ENCODE peak calls at places on chromosomes 4 and X, in eight cellular contexts. One of them, this sample, is unnamed.
A peak's percentile ranks its signal among the peaks of the same experiment; 100 is the strongest.

GRCh38 chr4:141220655-141221605 is at the start of gene ZNF330:
- DNase-seq in ascending aorta: peak; percentile 36
- DNase-seq in cardiac fibroblast: peak; percentile 94
- DNase-seq in NCI-H460: peak; percentile 81
- DNase-seq in NCI-H1092 treated with DMSO at 0.1 percent for 48 hours: peak; percentile 80
- DNase-seq in upper lobe of left lung: peak; percentile 90
- DNase-seq in stimulated activated CD8-positive, alpha-beta memory T cell treated with anti-CD3 and anti-CD28 coated beads, Interleukin-7, amount 100 ng/mL, for 1 hour: peak; percentile 88
- DNase-seq in sciatic nerve: peak; percentile 98
- DNase-seq in this sample: peak; percentile 37

GRCh38 chr4:183984561-183984960 is 79.5 kb downstream of the STOX2 start:
- DNase-seq in ascending aorta: no peak
- DNase-seq in cardiac fibroblast: no peak
- DNase-seq in NCI-H460: no peak
- DNase-seq in NCI-H1092 treated with DMSO at 0.1 percent for 48 hours: no peak
- DNase-seq in upper lobe of left lung: no peak
- DNase-seq in stimulated activated CD8-positive, alpha-beta memory T cell treated with anti-CD3 and anti-CD28 coated beads, Interleukin-7, amount 100 ng/mL, for 1 hour: no peak
- DNase-seq in sciatic nerve: no peak
- DNase-seq in this sample: no peak

GRCh38 chr4:186854256-186854655 is 130.6 kb upstream of the FAT1 start:
- DNase-seq in ascending aorta: no peak
- DNase-seq in cardiac fibroblast: no peak
- DNase-seq in NCI-H460: no peak
- DNase-seq in NCI-H1092 treated with DMSO at 0.1 percent for 48 hours: no peak
- DNase-seq in upper lobe of left lung: no peak
- DNase-seq in stimulated activated CD8-positive, alpha-beta memory T cell treated with anti-CD3 and anti-CD28 coated beads, Interleukin-7, amount 100 ng/mL, for 1 hour: no peak
- DNase-seq in sciatic nerve: no peak
- DNase-seq in this sample: no peak

GRCh38 chr4:165477799-165478198 is 99.0 kb downstream of the CPE start:
- DNase-seq in ascending aorta: no peak
- DNase-seq in cardiac fibroblast: no peak
- DNase-seq in NCI-H460: no peak
- DNase-seq in NCI-H1092 treated with DMSO at 0.1 percent for 48 hours: no peak
- DNase-seq in upper lobe of left lung: no peak
- DNase-seq in stimulated activated CD8-positive, alpha-beta memory T cell treated with anti-CD3 and anti-CD28 coated beads, Interleukin-7, amount 100 ng/mL, for 1 hour: no peak
- DNase-seq in sciatic nerve: no peak
- DNase-seq in this sample: no peak

GRCh38 chr4:76665721-76666120 is 230.7 kb downstream of the SHROOM3 start:
- DNase-seq in ascending aorta: no peak
- DNase-seq in cardiac fibroblast: no peak
- DNase-seq in NCI-H460: no peak
- DNase-seq in NCI-H1092 treated with DMSO at 0.1 percent for 48 hours: no peak
- DNase-seq in upper lobe of left lung: no peak
- DNase-seq in stimulated activated CD8-positive, alpha-beta memory T cell treated with anti-CD3 and anti-CD28 coated beads, Interleukin-7, amount 100 ng/mL, for 1 hour: no peak
- DNase-seq in sciatic nerve: no peak
- DNase-seq in this sample: no peak

GRCh38 chr4:184792950-184793555 is 32.7 kb downstream of the ACSL1 start:
- DNase-seq in ascending aorta: no peak
- DNase-seq in cardiac fibroblast: peak; percentile 97
- DNase-seq in NCI-H460: no peak
- DNase-seq in NCI-H1092 treated with DMSO at 0.1 percent for 48 hours: no peak
- DNase-seq in upper lobe of left lung: peak; percentile 85
- DNase-seq in stimulated activated CD8-positive, alpha-beta memory T cell treated with anti-CD3 and anti-CD28 coated beads, Interleukin-7, amount 100 ng/mL, for 1 hour: no peak
- DNase-seq in sciatic nerve: no peak
- DNase-seq in this sample: peak; percentile 99

GRCh38 chrX:148695362-148695761 is 194.9 kb downstream of the AFF2 start:
- DNase-seq in ascending aorta: no peak
- DNase-seq in cardiac fibroblast: no peak
- DNase-seq in NCI-H460: no peak
- DNase-seq in NCI-H1092 treated with DMSO at 0.1 percent for 48 hours: no peak
- DNase-seq in upper lobe of left lung: no peak
- DNase-seq in stimulated activated CD8-positive, alpha-beta memory T cell treated with anti-CD3 and anti-CD28 coated beads, Interleukin-7, amount 100 ng/mL, for 1 hour: no peak
- DNase-seq in sciatic nerve: no peak
- DNase-seq in this sample: no peak

GRCh38 chr4:145501051-145501660 is 19.5 kb downstream of the SMAD1 start:
- DNase-seq in ascending aorta: no peak
- DNase-seq in cardiac fibroblast: no peak
- DNase-seq in NCI-H460: no peak
- DNase-seq in NCI-H1092 treated with DMSO at 0.1 percent for 48 hours: no peak
- DNase-seq in upper lobe of left lung: no peak
- DNase-seq in stimulated activated CD8-positive, alpha-beta memory T cell treated with anti-CD3 and anti-CD28 coated beads, Interleukin-7, amount 100 ng/mL, for 1 hour: no peak
- DNase-seq in sciatic nerve: no peak
- DNase-seq in this sample: no peak

GRCh38 chr4:41890085-41890484 is 45.1 kb upstream of the TMEM33 start:
- DNase-seq in ascending aorta: no peak
- DNase-seq in cardiac fibroblast: no peak
- DNase-seq in NCI-H460: no peak
- DNase-seq in NCI-H1092 treated with DMSO at 0.1 percent for 48 hours: no peak
- DNase-seq in upper lobe of left lung: no peak
- DNase-seq in stimulated activated CD8-positive, alpha-beta memory T cell treated with anti-CD3 and anti-CD28 coated beads, Interleukin-7, amount 100 ng/mL, for 1 hour: no peak
- DNase-seq in sciatic nerve: no peak
- DNase-seq in this sample: no peak

GRCh38 chr4:94390804-94391410 is 48.3 kb upstream of the HPGDS start:
- DNase-seq in ascending aorta: no peak
- DNase-seq in cardiac fibroblast: peak; percentile 42
- DNase-seq in NCI-H460: no peak
- DNase-seq in NCI-H1092 treated with DMSO at 0.1 percent for 48 hours: peak; percentile 1
- DNase-seq in upper lobe of left lung: no peak
- DNase-seq in stimulated activated CD8-positive, alpha-beta memory T cell treated with anti-CD3 and anti-CD28 coated beads, Interleukin-7, amount 100 ng/mL, for 1 hour: no peak
- DNase-seq in sciatic nerve: no peak
- DNase-seq in this sample: no peak

GRCh38 chr4:147707892-147708672 is 23.8 kb upstream of the ARHGAP10 start:
- DNase-seq in ascending aorta: no peak
- DNase-seq in cardiac fibroblast: peak; percentile 69
- DNase-seq in NCI-H460: peak; percentile 41
- DNase-seq in NCI-H1092 treated with DMSO at 0.1 percent for 48 hours: peak; percentile 42
- DNase-seq in upper lobe of left lung: peak; percentile 54
- DNase-seq in stimulated activated CD8-positive, alpha-beta memory T cell treated with anti-CD3 and anti-CD28 coated beads, Interleukin-7, amount 100 ng/mL, for 1 hour: peak; percentile 31
- DNase-seq in sciatic nerve: peak; percentile 71
- DNase-seq in this sample: no peak

GRCh38 chr4:182835006-182835740 is 82.0 kb downstream of the DCTD start:
- DNase-seq in ascending aorta: no peak
- DNase-seq in cardiac fibroblast: no peak
- DNase-seq in NCI-H460: no peak
- DNase-seq in NCI-H1092 treated with DMSO at 0.1 percent for 48 hours: no peak
- DNase-seq in upper lobe of left lung: no peak
- DNase-seq in stimulated activated CD8-positive, alpha-beta memory T cell treated with anti-CD3 and anti-CD28 coated beads, Interleukin-7, amount 100 ng/mL, for 1 hour: no peak
- DNase-seq in sciatic nerve: no peak
- DNase-seq in this sample: no peak

GRCh38 chr4:175499735-175500352 is 312.2 kb downstream of the GPM6A start:
- DNase-seq in ascending aorta: no peak
- DNase-seq in cardiac fibroblast: no peak
- DNase-seq in NCI-H460: no peak
- DNase-seq in NCI-H1092 treated with DMSO at 0.1 percent for 48 hours: no peak
- DNase-seq in upper lobe of left lung: no peak
- DNase-seq in stimulated activated CD8-positive, alpha-beta memory T cell treated with anti-CD3 and anti-CD28 coated beads, Interleukin-7, amount 100 ng/mL, for 1 hour: no peak
- DNase-seq in sciatic nerve: no peak
- DNase-seq in this sample: no peak

GRCh38 chr4:145538636-145539035 is 57.0 kb downstream of the SMAD1 start:
- DNase-seq in ascending aorta: no peak
- DNase-seq in cardiac fibroblast: no peak
- DNase-seq in NCI-H460: no peak
- DNase-seq in NCI-H1092 treated with DMSO at 0.1 percent for 48 hours: no peak
- DNase-seq in upper lobe of left lung: no peak
- DNase-seq in stimulated activated CD8-positive, alpha-beta memory T cell treated with anti-CD3 and anti-CD28 coated beads, Interleukin-7, amount 100 ng/mL, for 1 hour: no peak
- DNase-seq in sciatic nerve: no peak
- DNase-seq in this sample: no peak

GRCh38 chrX:153430796-153431195 is 15.1 kb downstream of the TREX2 start:
- DNase-seq in ascending aorta: no peak
- DNase-seq in cardiac fibroblast: no peak
- DNase-seq in NCI-H460: no peak
- DNase-seq in NCI-H1092 treated with DMSO at 0.1 percent for 48 hours: no peak
- DNase-seq in upper lobe of left lung: no peak
- DNase-seq in stimulated activated CD8-positive, alpha-beta memory T cell treated with anti-CD3 and anti-CD28 coated beads, Interleukin-7, amount 100 ng/mL, for 1 hour: no peak
- DNase-seq in sciatic nerve: no peak
- DNase-seq in this sample: no peak

GRCh38 chrX:129566081-129566480 is 26.0 kb downstream of the OCRL start:
- DNase-seq in ascending aorta: no peak
- DNase-seq in cardiac fibroblast: no peak
- DNase-seq in NCI-H460: no peak
- DNase-seq in NCI-H1092 treated with DMSO at 0.1 percent for 48 hours: no peak
- DNase-seq in upper lobe of left lung: no peak
- DNase-seq in stimulated activated CD8-positive, alpha-beta memory T cell treated with anti-CD3 and anti-CD28 coated beads, Interleukin-7, amount 100 ng/mL, for 1 hour: no peak
- DNase-seq in sciatic nerve: no peak
- DNase-seq in this sample: no peak

GRCh38 chrX:25275159-25275558 is 259.4 kb upstream of the ARX start:
- DNase-seq in ascending aorta: no peak
- DNase-seq in cardiac fibroblast: no peak
- DNase-seq in NCI-H460: no peak
- DNase-seq in NCI-H1092 treated with DMSO at 0.1 percent for 48 hours: no peak
- DNase-seq in upper lobe of left lung: no peak
- DNase-seq in stimulated activated CD8-positive, alpha-beta memory T cell treated with anti-CD3 and anti-CD28 coated beads, Interleukin-7, amount 100 ng/mL, for 1 hour: no peak
- DNase-seq in sciatic nerve: no peak
- DNase-seq in this sample: no peak

GRCh38 chr4:96677499-96677898 is 837.6 kb downstream of the PDHA2 start:
- DNase-seq in ascending aorta: no peak
- DNase-seq in cardiac fibroblast: peak; percentile 39
- DNase-seq in NCI-H460: peak; percentile 8
- DNase-seq in NCI-H1092 treated with DMSO at 0.1 percent for 48 hours: no peak
- DNase-seq in upper lobe of left lung: no peak
- DNase-seq in stimulated activated CD8-positive, alpha-beta memory T cell treated with anti-CD3 and anti-CD28 coated beads, Interleukin-7, amount 100 ng/mL, for 1 hour: no peak
- DNase-seq in sciatic nerve: no peak
- DNase-seq in this sample: peak; percentile 5

GRCh38 chr4:185587444-185588161 is 52.3 kb upstream of the PDLIM3 start:
- DNase-seq in ascending aorta: no peak
- DNase-seq in cardiac fibroblast: no peak
- DNase-seq in NCI-H460: no peak
- DNase-seq in NCI-H1092 treated with DMSO at 0.1 percent for 48 hours: no peak
- DNase-seq in upper lobe of left lung: no peak
- DNase-seq in stimulated activated CD8-positive, alpha-beta memory T cell treated with anti-CD3 and anti-CD28 coated beads, Interleukin-7, amount 100 ng/mL, for 1 hour: peak; percentile 31
- DNase-seq in sciatic nerve: no peak
- DNase-seq in this sample: no peak

GRCh38 chrX:154313147-154313546 is 17.6 kb downstream of the TKTL1 start:
- DNase-seq in ascending aorta: no peak
- DNase-seq in cardiac fibroblast: no peak
- DNase-seq in NCI-H460: no peak
- DNase-seq in NCI-H1092 treated with DMSO at 0.1 percent for 48 hours: no peak
- DNase-seq in upper lobe of left lung: no peak
- DNase-seq in stimulated activated CD8-positive, alpha-beta memory T cell treated with anti-CD3 and anti-CD28 coated beads, Interleukin-7, amount 100 ng/mL, for 1 hour: no peak
- DNase-seq in sciatic nerve: no peak
- DNase-seq in this sample: no peak

GRCh38 chr4:94726524-94727123 is 31.1 kb upstream of the BMPR1B start:
- DNase-seq in ascending aorta: no peak
- DNase-seq in cardiac fibroblast: no peak
- DNase-seq in NCI-H460: no peak
- DNase-seq in NCI-H1092 treated with DMSO at 0.1 percent for 48 hours: no peak
- DNase-seq in upper lobe of left lung: no peak
- DNase-seq in stimulated activated CD8-positive, alpha-beta memory T cell treated with anti-CD3 and anti-CD28 coated beads, Interleukin-7, amount 100 ng/mL, for 1 hour: no peak
- DNase-seq in sciatic nerve: no peak
- DNase-seq in this sample: no peak

GRCh38 chr4:94348705-94349104 is 6.1 kb upstream of the HPGDS start:
- DNase-seq in ascending aorta: no peak
- DNase-seq in cardiac fibroblast: no peak
- DNase-seq in NCI-H460: no peak
- DNase-seq in NCI-H1092 treated with DMSO at 0.1 percent for 48 hours: no peak
- DNase-seq in upper lobe of left lung: no peak
- DNase-seq in stimulated activated CD8-positive, alpha-beta memory T cell treated with anti-CD3 and anti-CD28 coated beads, Interleukin-7, amount 100 ng/mL, for 1 hour: no peak
- DNase-seq in sciatic nerve: no peak
- DNase-seq in this sample: no peak

GRCh38 chrX:47179928-47180255 is 13.7 kb upstream of the UBA1 start:
- DNase-seq in ascending aorta: no peak
- DNase-seq in cardiac fibroblast: no peak
- DNase-seq in NCI-H460: no peak
- DNase-seq in NCI-H1092 treated with DMSO at 0.1 percent for 48 hours: no peak
- DNase-seq in upper lobe of left lung: no peak
- DNase-seq in stimulated activated CD8-positive, alpha-beta memory T cell treated with anti-CD3 and anti-CD28 coated beads, Interleukin-7, amount 100 ng/mL, for 1 hour: no peak
- DNase-seq in sciatic nerve: no peak
- DNase-seq in this sample: no peak

GRCh38 chr4:77104405-77105292 is 28.9 kb upstream of the CCNI start:
- DNase-seq in ascending aorta: peak; percentile 17
- DNase-seq in cardiac fibroblast: peak; percentile 53
- DNase-seq in NCI-H460: no peak
- DNase-seq in NCI-H1092 treated with DMSO at 0.1 percent for 48 hours: peak; percentile 7
- DNase-seq in upper lobe of left lung: peak; percentile 49
- DNase-seq in stimulated activated CD8-positive, alpha-beta memory T cell treated with anti-CD3 and anti-CD28 coated beads, Interleukin-7, amount 100 ng/mL, for 1 hour: no peak
- DNase-seq in sciatic nerve: peak; percentile 85
- DNase-seq in this sample: no peak

GRCh38 chrX:153969904-153970397 is 1.7 kb downstream of the HCFC1 start:
- DNase-seq in ascending aorta: no peak
- DNase-seq in cardiac fibroblast: peak; percentile 32
- DNase-seq in NCI-H460: no peak
- DNase-seq in NCI-H1092 treated with DMSO at 0.1 percent for 48 hours: no peak
- DNase-seq in upper lobe of left lung: no peak
- DNase-seq in stimulated activated CD8-positive, alpha-beta memory T cell treated with anti-CD3 and anti-CD28 coated beads, Interleukin-7, amount 100 ng/mL, for 1 hour: no peak
- DNase-seq in sciatic nerve: peak; percentile 73
- DNase-seq in this sample: no peak

GRCh38 chrX:103376979-103377324 is 614 bp downstream of the BEX3 start:
- DNase-seq in ascending aorta: no peak
- DNase-seq in cardiac fibroblast: no peak
- DNase-seq in NCI-H460: no peak
- DNase-seq in NCI-H1092 treated with DMSO at 0.1 percent for 48 hours: peak; percentile 25
- DNase-seq in upper lobe of left lung: no peak
- DNase-seq in stimulated activated CD8-positive, alpha-beta memory T cell treated with anti-CD3 and anti-CD28 coated beads, Interleukin-7, amount 100 ng/mL, for 1 hour: no peak
- DNase-seq in sciatic nerve: peak; percentile 62
- DNase-seq in this sample: no peak

GRCh38 chrX:64976673-64977040 is 407 bp upstream of the ZC4H2 start:
- DNase-seq in ascending aorta: no peak
- DNase-seq in cardiac fibroblast: no peak
- DNase-seq in NCI-H460: no peak
- DNase-seq in NCI-H1092 treated with DMSO at 0.1 percent for 48 hours: no peak
- DNase-seq in upper lobe of left lung: no peak
- DNase-seq in stimulated activated CD8-positive, alpha-beta memory T cell treated with anti-CD3 and anti-CD28 coated beads, Interleukin-7, amount 100 ng/mL, for 1 hour: no peak
- DNase-seq in sciatic nerve: no peak
- DNase-seq in this sample: no peak

GRCh38 chr4:147596976-147597375 is 20.2 kb upstream of the TMEM184C start:
- DNase-seq in ascending aorta: no peak
- DNase-seq in cardiac fibroblast: peak; percentile 78
- DNase-seq in NCI-H460: no peak
- DNase-seq in NCI-H1092 treated with DMSO at 0.1 percent for 48 hours: no peak
- DNase-seq in upper lobe of left lung: peak; percentile 64
- DNase-seq in stimulated activated CD8-positive, alpha-beta memory T cell treated with anti-CD3 and anti-CD28 coated beads, Interleukin-7, amount 100 ng/mL, for 1 hour: no peak
- DNase-seq in sciatic nerve: no peak
- DNase-seq in this sample: peak; percentile 82

GRCh38 chr4:87425711-87426110 is 3.3 kb downstream of the NUDT9 start:
- DNase-seq in ascending aorta: no peak
- DNase-seq in cardiac fibroblast: peak; percentile 7
- DNase-seq in NCI-H460: no peak
- DNase-seq in NCI-H1092 treated with DMSO at 0.1 percent for 48 hours: no peak
- DNase-seq in upper lobe of left lung: no peak
- DNase-seq in stimulated activated CD8-positive, alpha-beta memory T cell treated with anti-CD3 and anti-CD28 coated beads, Interleukin-7, amount 100 ng/mL, for 1 hour: no peak
- DNase-seq in sciatic nerve: no peak
- DNase-seq in this sample: no peak

GRCh38 chr4:75637827-75638226 is 7.5 kb upstream of the CDKL2 start:
- DNase-seq in ascending aorta: no peak
- DNase-seq in cardiac fibroblast: no peak
- DNase-seq in NCI-H460: no peak
- DNase-seq in NCI-H1092 treated with DMSO at 0.1 percent for 48 hours: no peak
- DNase-seq in upper lobe of left lung: no peak
- DNase-seq in stimulated activated CD8-positive, alpha-beta memory T cell treated with anti-CD3 and anti-CD28 coated beads, Interleukin-7, amount 100 ng/mL, for 1 hour: no peak
- DNase-seq in sciatic nerve: no peak
- DNase-seq in this sample: no peak

GRCh38 chrX:134480061-134480460 is 20.1 kb downstream of the HPRT1 start:
- DNase-seq in ascending aorta: no peak
- DNase-seq in cardiac fibroblast: peak; percentile 49
- DNase-seq in NCI-H460: no peak
- DNase-seq in NCI-H1092 treated with DMSO at 0.1 percent for 48 hours: no peak
- DNase-seq in upper lobe of left lung: no peak
- DNase-seq in stimulated activated CD8-positive, alpha-beta memory T cell treated with anti-CD3 and anti-CD28 coated beads, Interleukin-7, amount 100 ng/mL, for 1 hour: no peak
- DNase-seq in sciatic nerve: no peak
- DNase-seq in this sample: no peak

GRCh38 chrX:24718771-24719170 is 25.1 kb downstream of the POLA1 start:
- DNase-seq in ascending aorta: no peak
- DNase-seq in cardiac fibroblast: no peak
- DNase-seq in NCI-H460: no peak
- DNase-seq in NCI-H1092 treated with DMSO at 0.1 percent for 48 hours: no peak
- DNase-seq in upper lobe of left lung: no peak
- DNase-seq in stimulated activated CD8-positive, alpha-beta memory T cell treated with anti-CD3 and anti-CD28 coated beads, Interleukin-7, amount 100 ng/mL, for 1 hour: no peak
- DNase-seq in sciatic nerve: no peak
- DNase-seq in this sample: no peak

GRCh38 chrX:130047416-130047815 is 62.9 kb downstream of the ELF4 start:
- DNase-seq in ascending aorta: no peak
- DNase-seq in cardiac fibroblast: no peak
- DNase-seq in NCI-H460: no peak
- DNase-seq in NCI-H1092 treated with DMSO at 0.1 percent for 48 hours: no peak
- DNase-seq in upper lobe of left lung: no peak
- DNase-seq in stimulated activated CD8-positive, alpha-beta memory T cell treated with anti-CD3 and anti-CD28 coated beads, Interleukin-7, amount 100 ng/mL, for 1 hour: no peak
- DNase-seq in sciatic nerve: no peak
- DNase-seq in this sample: no peak

GRCh38 chr4:74624351-74625151 is 169.8 kb downstream of the BTC start:
- DNase-seq in ascending aorta: no peak
- DNase-seq in cardiac fibroblast: peak; percentile 97
- DNase-seq in NCI-H460: peak; percentile 66
- DNase-seq in NCI-H1092 treated with DMSO at 0.1 percent for 48 hours: no peak
- DNase-seq in upper lobe of left lung: no peak
- DNase-seq in stimulated activated CD8-positive, alpha-beta memory T cell treated with anti-CD3 and anti-CD28 coated beads, Interleukin-7, amount 100 ng/mL, for 1 hour: no peak
- DNase-seq in sciatic nerve: no peak
- DNase-seq in this sample: peak; percentile 86

This sample was measured in kidney epithelial cell.